ENCODE peak calls at places on chromosomes 6 and 20, in nine cellular contexts. G is stomach, Y is transverse colon, W is psoas muscle, N is caudate nucleus, I is endodermal cell, U is AG04450, F is body of pancreas, L is hepatocyte. S is an unnamed sample.

GRCh38 chr20:10651227-10651990 is 22.4 kb downstream of the JAG1 start:
- DNase-seq in I (no peak), L (peak; percentile 34), W (no peak), F (no peak), Y (no peak), G (no peak), N (no peak), U (no peak), S (peak; percentile 60)

GRCh38 chr20:62772994-62773858 is 23.0 kb upstream of the MRGBP start:
- DNase-seq in L (no peak), N (no peak), F (peak; percentile 41), Y (no peak), I (no peak), W (no peak), U (no peak), G (no peak), S (peak; percentile 34)

GRCh38 chr6:13278991-13279390 is 49.3 kb downstream of the TBC1D7 start:
- DNase-seq in W (no peak), N (no peak), U (no peak), G (no peak), Y (no peak), I (no peak), L (no peak), F (no peak), S (no peak)

GRCh38 chr20:34705383-34706021 is 1.4 kb downstream of the TP53INP2 start:
- DNase-seq in L (peak; percentile 70), F (no peak), I (peak; percentile 62), U (no peak), N (no peak), G (peak; percentile 59), W (no peak), Y (peak; percentile 67), S (peak; percentile 58)

GRCh38 chr20:52049001-52049731 is 142.4 kb downstream of the ZFP64 start:
- DNase-seq in I (peak; percentile 85), W (no peak), F (no peak), Y (no peak), L (peak; percentile 12), U (no peak), G (no peak), N (no peak), S (peak; percentile 18)

GRCh38 chr6:79586548-79586947 is 44.6 kb upstream of the SH3BGRL2 start:
- DNase-seq in I (peak; percentile 55), G (no peak), L (peak; percentile 37), U (no peak), Y (no peak), W (no peak), N (no peak), F (no peak), S (peak; percentile 19)

GRCh38 chr6:39530201-39530759 is 194.9 kb downstream of the KIF6 start:
- DNase-seq in F (no peak), L (peak; percentile 16), U (no peak), N (no peak), I (no peak), Y (peak; percentile 12), W (no peak), G (no peak), S (no peak)

GRCh38 chr20:53826597-53827291 is 233.1 kb upstream of the ZNF217 start:
- DNase-seq in I (no peak), L (peak; percentile 22), F (no peak), N (no peak), W (no peak), U (no peak), Y (no peak), G (no peak), S (no peak)

GRCh38 chr6:83368582-83368981 is 62.3 kb downstream of the ME1 start:
- DNase-seq in U (no peak), I (no peak), F (no peak), W (no peak), L (no peak), N (no peak), Y (no peak), G (no peak), S (no peak)

GRCh38 chr6:105259912-105260889 is 80.4 kb upstream of the POPDC3 start:
- DNase-seq in G (no peak), L (peak; percentile 24), I (no peak), Y (no peak), W (no peak), F (no peak), U (no peak), N (no peak), S (peak; percentile 27)

GRCh38 chr6:74259931-74260330 is 563.9 kb downstream of the CD109 start:
- DNase-seq in W (no peak), I (no peak), N (no peak), F (no peak), Y (no peak), L (no peak), G (no peak), U (no peak), S (no peak)

GRCh38 chr6:2738373-2738979 is 12.2 kb downstream of the MYLK4 start:
- DNase-seq in F (peak; percentile 64), I (peak; percentile 89), Y (peak; percentile 25), G (peak; percentile 55), W (no peak), L (peak; percentile 66), U (peak; percentile 45), N (no peak), S (peak; percentile 72)

GRCh38 chr20:33882018-33882417 is 70.9 kb downstream of the CHMP4B start:
- DNase-seq in G (no peak), Y (no peak), U (no peak), F (no peak), L (no peak), W (no peak), N (no peak), I (no peak), S (no peak)

GRCh38 chr6:75458895-75459294 is 34.7 kb downstream of the FILIP1 start:
- DNase-seq in F (no peak), U (no peak), Y (no peak), L (peak; percentile 16), W (no peak), G (no peak), N (no peak), I (no peak), S (no peak)

GRCh38 chr6:17410281-17410680 is 16.9 kb downstream of the CAP2 start:
- DNase-seq in W (no peak), U (no peak), I (no peak), G (no peak), L (no peak), Y (no peak), N (no peak), F (no peak), S (no peak)

GRCh38 chr6:17418281-17419188 is 25.1 kb downstream of the CAP2 start:
- DNase-seq in W (peak; percentile 55), G (no peak), F (no peak), L (no peak), I (peak; percentile 75), Y (no peak), U (no peak), N (no peak), S (no peak)

GRCh38 chr6:17417817-17418216 is 24.4 kb downstream of the CAP2 start:
- DNase-seq in W (no peak), U (peak; percentile 75), G (no peak), N (no peak), Y (no peak), I (peak; percentile 91), L (peak; percentile 14), F (no peak), S (no peak)

GRCh38 chr6:17408081-17408480 is 14.7 kb downstream of the CAP2 start:
- DNase-seq in N (no peak), U (no peak), G (no peak), L (no peak), I (no peak), Y (no peak), F (no peak), W (no peak), S (no peak)

DNA sequence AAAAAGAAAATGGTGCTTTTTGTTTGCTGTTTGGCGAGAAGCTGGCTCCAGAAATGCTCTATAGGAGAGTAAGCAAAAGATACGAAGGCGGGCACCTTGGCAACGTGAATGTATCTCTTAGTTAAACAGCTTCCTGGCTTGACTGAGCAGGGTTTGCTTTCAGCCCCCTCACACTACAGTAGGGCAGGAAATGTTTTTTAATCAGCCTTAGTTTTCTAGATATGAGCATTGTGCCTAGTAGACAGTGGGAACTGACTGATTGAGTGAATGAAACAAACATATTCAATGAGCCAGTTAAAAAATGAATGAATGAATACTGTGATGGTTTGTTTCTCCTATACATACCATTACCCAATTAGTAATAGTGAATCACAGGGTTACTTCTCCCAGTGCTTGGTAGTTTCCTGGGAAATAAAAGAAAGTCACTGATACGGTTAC is 19.9 kb downstream of the CAP2 start:
- DNase-seq in G (no peak), I (no peak), N (no peak), F (no peak), Y (no peak), U (no peak), W (no peak), L (no peak), S (peak; percentile 10)
- H3K27ac ChIP-seq in G (no peak overlapping the region), I (no peak overlapping the region), N (no peak overlapping the region), F (no peak overlapping the region), Y (no peak overlapping the region), U (peak overlapping the region; percentile 48), W (peak overlapping the region; percentile 70), L (no peak overlapping the region), S (no peak overlapping the region)

GRCh38 chr6:43716099-43716498 is 28.5 kb upstream of the MRPS18A start:
- DNase-seq in F (no peak), L (peak; percentile 71), W (peak; percentile 72), I (no peak), U (no peak), Y (no peak), N (peak; percentile 18), G (no peak), S (peak; percentile 87)
- H3K27ac ChIP-seq in F (no peak overlapping the region), L (peak overlapping the region; percentile 55), W (no peak overlapping the region), I (no peak overlapping the region), U (no peak overlapping the region), Y (peak overlapping the region; percentile 69), N (no peak overlapping the region), G (peak overlapping the region; percentile 53), S (no peak overlapping the region)

GRCh38 chr20:50108571-50109235 is 4.2 kb downstream of the UBE2V1 start:
- DNase-seq in F (no peak), U (no peak), W (no peak), Y (no peak), N (no peak), G (no peak), I (no peak), L (no peak), S (no peak)

GRCh38 chr20:50110141-50111047 is 2.6 kb downstream of the UBE2V1 start:
- DNase-seq in G (peak; percentile 33), Y (peak; percentile 63), F (peak; percentile 75), U (no peak), W (no peak), N (no peak), L (peak; percentile 68), I (no peak), S (peak; percentile 83)

GRCh38 chr20:50107796-50108331 is 5.1 kb downstream of the UBE2V1 start:
- DNase-seq in Y (no peak), F (no peak), G (no peak), I (no peak), U (no peak), W (no peak), L (no peak), N (no peak), S (no peak)

GRCh38 chr20:50111120-50111828 is 1.7 kb downstream of the UBE2V1 start:
- DNase-seq in U (no peak), I (no peak), N (no peak), G (no peak), L (peak; percentile 68), Y (no peak), W (no peak), F (no peak), S (no peak)

GRCh38 chr20:50107086-50107645 is 5.8 kb downstream of the UBE2V1 start:
- DNase-seq in W (no peak), U (no peak), I (no peak), G (no peak), N (no peak), F (no peak), Y (no peak), L (no peak), S (peak; percentile 73)
- H3K27ac ChIP-seq in W (peak overlapping the region; percentile 97), U (peak overlapping the region; percentile 12), I (no peak overlapping the region), G (no peak overlapping the region), N (no peak overlapping the region), F (no peak overlapping the region), Y (peak overlapping the region; percentile 24), L (peak overlapping the region; percentile 49), S (peak overlapping the region; percentile 62)

GRCh38 chr20:8139899-8140298 is 7.8 kb downstream of the PLCB1 start:
- DNase-seq in F (no peak), N (no peak), L (no peak), W (no peak), U (no peak), G (no peak), I (peak; percentile 82), Y (no peak), S (no peak)
- H3K27ac ChIP-seq in F (no peak overlapping the region), N (no peak overlapping the region), L (no peak overlapping the region), W (no peak overlapping the region), U (no peak overlapping the region), G (no peak overlapping the region), I (no peak overlapping the region), Y (no peak overlapping the region), S (no peak overlapping the region)

S was measured in endothelial cell of umbilical vein.